ENCODE peak calls at places on chromosomes 5 and 9, in five cellular contexts. N, M, X, C and B are unnamed samples.
A peak's percentile ranks its signal among the peaks of the same experiment; 100 is the strongest.

GRCh38 chr5:172598251-172599203 is 42.5 kb upstream of the NEURL1B start:
- DNase-seq in N (no peak), M (no peak), X (no peak), C (no peak), B (no peak)

GRCh38 chr9:94717656-94718225 is 8.8 kb upstream of the AOPEP start:
- DNase-seq in N (peak; percentile 36), M (peak; percentile 54), X (no peak), C (no peak), B (no peak)

GRCh38 chr5:138770291-138770690 is 17.1 kb downstream of the CTNNA1 start:
- DNase-seq in N (no peak), M (no peak), X (no peak), C (no peak), B (no peak)

GRCh38 chr9:117545846-117546245 is 131.0 kb upstream of the ASTN2 start:
- DNase-seq in N (no peak), M (no peak), X (no peak), C (no peak), B (no peak)

GRCh38 chr9:88533951-88534455 is 975 bp upstream of the NXNL2 start:
- DNase-seq in N (peak; percentile 55), M (peak; percentile 57), X (peak; percentile 20), C (no peak), B (peak; percentile 52)

GRCh38 chr9:14692918-14693861 is at the start of gene ZDHHC21:
- DNase-seq in N (peak; percentile 31), M (peak; percentile 37), X (peak; percentile 72), C (no peak), B (peak; percentile 20)

GRCh38 chr5:125463441-125464092 is 717.1 kb upstream of the ZNF608 start:
- DNase-seq in N (peak; percentile 60), M (peak; percentile 4), X (no peak), C (no peak), B (no peak)

GRCh38 chr9:116288658-116289057 is 135.1 kb downstream of the PAPPA start:
- DNase-seq in N (peak; percentile 98), M (peak; percentile 98), X (no peak), C (no peak), B (peak; percentile 35)

GRCh38 chr9:108273988-108274387 is 581.8 kb downstream of the ACTL7B start:
- DNase-seq in N (no peak), M (no peak), X (no peak), C (no peak), B (no peak)

GRCh38 chr5:175696139-175696854 is 38.4 kb downstream of the HRH2 start:
- DNase-seq in N (no peak), M (no peak), X (peak; percentile 7), C (peak; percentile 76), B (no peak)

GRCh38 chr9:81693639-81694378 is 4.5 kb upstream of the TLE1 start:
- DNase-seq in N (peak; percentile 77), M (no peak), X (no peak), C (no peak), B (no peak)

GRCh38 chr5:56233230-56233629 is at the start of gene ANKRD55:
- DNase-seq in N (no peak), M (no peak), X (no peak), C (no peak), B (no peak)

DNA sequence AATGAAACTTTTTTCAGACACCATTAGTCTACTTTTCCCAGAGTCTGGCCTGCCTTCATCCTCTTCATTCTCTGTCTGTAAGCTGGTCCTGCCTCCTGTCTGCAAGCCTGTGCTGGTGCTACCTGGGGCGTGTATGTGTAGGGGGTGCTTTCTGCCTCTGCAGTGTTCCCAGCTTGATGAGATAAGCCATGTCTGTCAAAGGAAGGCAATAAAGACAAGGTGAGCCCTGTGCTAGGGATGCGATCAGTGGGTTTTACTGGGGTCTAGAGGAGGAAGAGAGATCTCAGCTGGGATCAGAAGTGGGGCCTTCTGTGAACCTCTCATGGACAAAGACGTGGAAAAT is 78.0 kb upstream of the TGFBR1 start:
- DNase-seq in N (no peak), M (no peak), X (no peak), C (no peak), B (no peak)
- TF ChIP-seq CTCF in N (no peak), M (no peak), X (no peak), C (no peak), B (no peak)

GRCh38 chr9:38019731-38020130 is 49.3 kb downstream of the SHB start:
- DNase-seq in N (no peak), M (peak; percentile 44), X (no peak), C (no peak), B (no peak)
- H3K27ac ChIP-seq in N (peak overlapping the region; percentile 95), M (peak overlapping the region; percentile 92), X (peak overlapping the region; percentile 70), C (no peak overlapping the region), B (peak overlapping the region; percentile 88)

GRCh38 chr5:168292783-168293696 is 1.6 kb downstream of the WWC1 start:
- DNase-seq in N (no peak), M (no peak), X (no peak), C (no peak), B (peak; percentile 44)

GRCh38 chr5:168291961-168292782 is 727 bp downstream of the WWC1 start:
- DNase-seq in N (no peak), M (peak; percentile 43), X (peak; percentile 40), C (no peak), B (peak; percentile 62)

GRCh38 chr5:168290902-168291280 is 554 bp upstream of the WWC1 start:
- DNase-seq in N (no peak), M (no peak), X (no peak), C (no peak), B (no peak)

GRCh38 chr5:168288349-168289245 is 2.8 kb upstream of the WWC1 start:
- DNase-seq in N (no peak), M (no peak), X (peak; percentile 68), C (peak; percentile 76), B (peak; percentile 93)

GRCh38 chr5:168291281-168291960 is at the start of gene WWC1:
- DNase-seq in N (no peak), M (peak; percentile 26), X (peak; percentile 93), C (peak; percentile 79), B (peak; percentile 82)
- TF ChIP-seq CTCF in N (no peak), M (peak; percentile 28), X (no peak), C (peak; percentile 26), B (peak; percentile 46)

DNA sequence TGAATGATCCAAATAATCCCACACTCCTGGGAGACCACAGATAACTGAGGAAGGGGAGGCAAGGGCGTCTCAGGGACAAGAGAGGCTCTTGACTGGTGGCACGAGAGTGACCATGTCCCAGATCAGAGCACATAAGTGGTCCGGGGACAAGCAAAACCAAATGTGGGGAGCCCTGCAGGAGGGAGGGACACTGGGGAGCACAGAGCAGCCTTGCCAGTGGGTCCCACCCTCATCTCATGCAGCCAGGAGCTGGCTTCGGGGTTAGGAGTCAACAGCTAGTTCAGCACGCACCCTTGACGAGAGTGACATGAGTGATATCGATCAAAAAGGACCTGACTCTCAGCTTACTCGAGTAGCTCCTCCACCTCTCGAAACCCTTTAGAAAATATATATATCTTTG is 16.5 kb upstream of the UBE2QL1 start:
- DNase-seq in N (no peak), M (no peak), X (no peak), C (no peak), B (no peak)
- H3K27ac ChIP-seq in N (no peak overlapping the region), M (no peak overlapping the region), X (no peak overlapping the region), C (no peak overlapping the region), B (no peak overlapping the region)

GRCh38 chr5:180332051-180332517 is 21.1 kb downstream of the GFPT2 start:
- DNase-seq in N (peak; percentile 51), M (no peak), X (peak; percentile 75), C (no peak), B (peak; percentile 56)
- TF ChIP-seq CTCF in N (peak; percentile 28), M (peak; percentile 27), X (no peak), C (peak; percentile 43), B (no peak)

GRCh38 chr5:77168187-77168883 is 42.1 kb upstream of the PDE8B start:
- DNase-seq in N (no peak), M (peak; percentile 57), X (no peak), C (no peak), B (no peak)
- H3K27ac ChIP-seq in N (peak overlapping the region; percentile 66), M (peak overlapping the region; percentile 80), X (no peak overlapping the region), C (no peak overlapping the region), B (no peak overlapping the region)

DNA sequence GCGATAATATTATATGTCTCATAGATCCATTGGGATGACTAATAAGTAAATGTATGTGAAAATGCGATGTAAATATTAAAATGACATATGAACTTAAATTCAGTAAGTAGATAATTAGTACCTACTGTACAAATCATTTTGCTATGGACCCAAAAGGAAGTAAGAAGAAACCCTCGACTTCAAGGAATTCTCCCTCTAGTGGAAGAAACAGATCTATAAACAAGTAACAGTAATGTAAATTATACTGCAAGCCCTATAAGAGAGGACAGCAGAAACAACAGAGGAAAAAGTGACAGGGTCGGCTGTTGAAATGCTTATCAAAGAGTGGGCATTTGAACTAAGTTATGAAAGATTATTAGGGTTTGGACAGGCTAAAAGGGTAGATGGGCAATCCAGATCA is 320.3 kb downstream of the DMAC1 start:
- DNase-seq in N (no peak), M (peak; percentile 13), X (no peak), C (no peak), B (no peak)
- TF ChIP-seq CTCF in N (no peak), M (no peak), X (no peak), C (peak; percentile 19), B (no peak)

GRCh38 chr9:19690128-19690527 is 98.7 kb downstream of the SLC24A2 start:
- DNase-seq in N (peak; percentile 2), M (peak; percentile 0), X (no peak), C (no peak), B (peak; percentile 21)
- H3K27ac ChIP-seq in N (no peak overlapping the region), M (no peak overlapping the region), X (no peak overlapping the region), C (no peak overlapping the region), B (no peak overlapping the region)

DNA sequence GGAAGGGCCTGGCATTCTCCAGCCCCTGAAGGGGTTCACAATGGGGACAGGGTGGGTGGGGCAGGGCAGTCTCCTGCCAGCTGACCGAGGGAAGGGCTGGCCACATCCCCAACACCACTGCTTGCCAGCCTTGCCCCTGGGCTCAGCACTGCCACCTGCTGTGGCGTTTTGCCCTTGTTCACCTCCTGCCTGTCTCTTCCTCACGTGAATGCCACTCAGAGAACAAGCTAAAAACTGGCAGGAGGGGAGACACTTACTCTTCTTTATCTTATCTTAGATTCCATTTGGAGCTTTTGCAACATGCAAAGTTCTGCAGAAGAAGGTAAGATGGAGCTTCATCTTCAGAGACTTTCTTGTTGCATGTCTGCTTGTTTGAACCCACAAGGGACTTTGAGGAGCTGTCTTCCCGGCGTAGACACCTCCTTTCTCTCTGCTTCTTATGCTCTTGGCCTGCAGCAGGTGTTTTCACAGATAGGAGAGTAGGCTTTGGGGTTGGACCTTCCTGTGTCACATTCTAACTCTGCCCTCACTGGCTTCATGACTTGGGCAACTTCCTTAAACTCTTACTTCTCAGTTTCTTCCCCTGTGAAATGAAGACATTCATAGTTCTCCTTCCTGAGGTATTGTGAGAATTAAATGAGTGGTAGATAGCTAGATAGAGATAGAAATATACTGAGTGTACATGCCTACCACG is 4.1 kb downstream of the LRSAM1 start:
- DNase-seq in N (no peak), M (no peak), X (no peak), C (no peak), B (no peak)
- TF ChIP-seq CTCF in N (no peak), M (peak; percentile 18), X (no peak), C (peak; percentile 69), B (no peak)